ENCODE peak calls at places on chromosomes 3 and 15, in four cellular contexts. C is T-helper 1 cell, E is activated gamma-delta T cell treated with Interleukin-2 at 50 U/mL for 16 hours, N is IMR-90. F is an unnamed sample.
A peak's percentile ranks its signal among the peaks of the same experiment; 100 is the strongest.

GRCh38 chr15:92118162-92118935 is 264.8 kb downstream of the SLCO3A1 start:
- DNase-seq in N (peak; percentile 39), E (no peak), C (no peak), F (peak; percentile 32)

GRCh38 chr3:168442502-168442901 is 346.8 kb upstream of the GOLIM4 start:
- DNase-seq in C (no peak), N (no peak), E (no peak), F (no peak)

GRCh38 chr15:23472678-23473077 is 25.6 kb upstream of the GOLGA6L2 start:
- DNase-seq in C (no peak), N (no peak), E (no peak), F (no peak)

GRCh38 chr3:58899159-58899952 is 150.5 kb downstream of the CFAP20DC start:
- DNase-seq in N (no peak), C (no peak), E (peak; percentile 11), F (peak; percentile 6)

GRCh38 chr3:36362973-36363372 is 17.3 kb upstream of the STAC start:
- DNase-seq in C (no peak), E (no peak), N (peak; percentile 0), F (peak; percentile 72)

GRCh38 chr3:36903119-36903882 is 41.6 kb downstream of the TRANK1 start:
- DNase-seq in E (no peak), C (no peak), N (no peak), F (no peak)

GRCh38 chr15:85515212-85515611 is 134.8 kb downstream of the AKAP13 start:
- DNase-seq in E (no peak), C (no peak), N (no peak), F (no peak)

GRCh38 chr3:133455960-133456359 is 56.1 kb downstream of the BFSP2 start:
- DNase-seq in N (no peak), E (no peak), C (no peak), F (no peak)

GRCh38 chr3:151169262-151169661 is 33.8 kb downstream of the GPR171 start:
- DNase-seq in N (peak; percentile 4), E (no peak), C (no peak), F (no peak)

F was measured in EH.